ENCODE peak calls at places on chromosomes 11 and 22, in five cellular contexts. One of them, this sample, is unnamed. For H3K4me1, the result is how much of the 10 kb centered on the place peaks cover.

GRCh38 chr11:121295246-121296007 is 2.9 kb downstream of the SC5D start:
- DNase-seq in uterus: no peak
- DNase-seq in A549: no peak
- DNase-seq in stomach: no peak
- DNase-seq in thyroid gland: no peak
- DNase-seq in this sample: no peak

GRCh38 chr11:71151561-71151960 is 100.8 kb downstream of the SHANK2 start:
- DNase-seq in uterus: no peak
- DNase-seq in thyroid gland: no peak
- DNase-seq in A549: no peak
- DNase-seq in stomach: no peak
- DNase-seq in this sample: no peak

GRCh38 chr22:46728470-46728869 is 9.6 kb downstream of the CERK start:
- DNase-seq in A549: no peak
- DNase-seq in uterus: no peak
- DNase-seq in stomach: no peak
- DNase-seq in thyroid gland: no peak
- DNase-seq in this sample: no peak

GRCh38 chr11:91707652-91708051 is 517.0 kb upstream of the FAT3 start:
- DNase-seq in A549: no peak
- DNase-seq in stomach: no peak
- DNase-seq in uterus: no peak
- DNase-seq in thyroid gland: no peak
- DNase-seq in this sample: no peak

GRCh38 chr11:119337581-119338317 is 2.9 kb downstream of the C1QTNF5 start:
- DNase-seq in thyroid gland: no peak
- DNase-seq in stomach: no peak
- DNase-seq in uterus: no peak
- DNase-seq in A549: no peak
- DNase-seq in this sample: no peak

GRCh38 chr11:103987631-103988594 is 48.5 kb upstream of the DDI1 start:
- DNase-seq in A549: no peak
- DNase-seq in stomach: no peak
- DNase-seq in uterus: no peak
- DNase-seq in thyroid gland: no peak
- DNase-seq in this sample: no peak

GRCh38 chr11:130314749-130315285 is at the start of gene ZBTB44:
- DNase-seq in thyroid gland: peak
- DNase-seq in uterus: peak
- DNase-seq in stomach: peak
- DNase-seq in A549: peak
- DNase-seq in this sample: peak

GRCh38 chr11:83521647-83522596 is 235.8 kb upstream of the CCDC90B start:
- DNase-seq in stomach: no peak
- DNase-seq in A549: peak
- DNase-seq in uterus: no peak
- DNase-seq in thyroid gland: no peak
- DNase-seq in this sample: no peak

GRCh38 chr11:86183694-86184093 is 60.9 kb upstream of the EED start:
- DNase-seq in A549: no peak
- DNase-seq in stomach: no peak
- DNase-seq in thyroid gland: no peak
- DNase-seq in uterus: no peak
- DNase-seq in this sample: no peak

GRCh38 chr22:46661221-46661851 is 41.1 kb downstream of the GRAMD4 start:
- DNase-seq in A549: peak
- DNase-seq in thyroid gland: no peak
- DNase-seq in stomach: no peak
- DNase-seq in uterus: no peak
- DNase-seq in this sample: peak

GRCh38 chr11:27616711-27617110 is 83.5 kb downstream of the BDNF start:
- DNase-seq in uterus: no peak
- DNase-seq in thyroid gland: no peak
- DNase-seq in stomach: no peak
- DNase-seq in A549: no peak
- DNase-seq in this sample: no peak

GRCh38 chr11:104343578-104343977 is 179.6 kb upstream of the PDGFD start:
- DNase-seq in stomach: no peak
- DNase-seq in thyroid gland: no peak
- DNase-seq in uterus: no peak
- DNase-seq in A549: peak
- DNase-seq in this sample: no peak

GRCh38 chr11:78256962-78257361 is 68.2 kb downstream of the USP35 start:
- DNase-seq in uterus: peak
- DNase-seq in stomach: peak
- DNase-seq in A549: no peak
- DNase-seq in thyroid gland: peak
- DNase-seq in this sample: peak

GRCh38 chr11:30346068-30346688 is 23.3 kb downstream of the ARL14EP start:
- DNase-seq in stomach: no peak
- DNase-seq in thyroid gland: no peak
- DNase-seq in A549: peak
- DNase-seq in uterus: no peak
- DNase-seq in this sample: no peak

GRCh38 chr11:133163463-133164419 is 368.6 kb downstream of the OPCML start:
- DNase-seq in uterus: no peak
- DNase-seq in stomach: no peak
- DNase-seq in thyroid gland: no peak
- DNase-seq in A549: peak
- DNase-seq in this sample: no peak

GRCh38 chr11:129386795-129387390 is 11.2 kb downstream of the BARX2 start:
- DNase-seq in uterus: no peak
- DNase-seq in stomach: no peak
- DNase-seq in thyroid gland: no peak
- DNase-seq in A549: no peak
- DNase-seq in this sample: no peak

GRCh38 chr11:27028653-27029052 is 12.0 kb upstream of the BBOX1 start:
- DNase-seq in thyroid gland: no peak
- DNase-seq in A549: no peak
- DNase-seq in uterus: no peak
- DNase-seq in stomach: no peak
- DNase-seq in this sample: no peak

GRCh38 chr11:9577551-9577950 is 4.1 kb downstream of the WEE1 start:
- DNase-seq in A549: no peak
- DNase-seq in uterus: no peak
- DNase-seq in stomach: no peak
- DNase-seq in thyroid gland: no peak
- DNase-seq in this sample: no peak

GRCh38 chr22:25161916-25162530 is 37.6 kb upstream of the CRYBB3 start:
- DNase-seq in thyroid gland: no peak
- DNase-seq in stomach: no peak
- DNase-seq in uterus: no peak
- DNase-seq in A549: no peak
- DNase-seq in this sample: no peak

GRCh38 chr11:58647141-58647699 is 24.8 kb downstream of the CNTF start:
- DNase-seq in uterus: no peak
- DNase-seq in A549: no peak
- DNase-seq in stomach: no peak
- DNase-seq in thyroid gland: no peak
- DNase-seq in this sample: no peak

GRCh38 chr11:17986007-17986710 is 26.7 kb downstream of the SERGEF start:
- DNase-seq in thyroid gland: peak
- DNase-seq in stomach: no peak
- DNase-seq in uterus: peak
- DNase-seq in A549: no peak
- DNase-seq in this sample: no peak

GRCh38 chr11:72037554-72038311 is 39.0 kb downstream of the IL18BP start:
- DNase-seq in stomach: no peak
- DNase-seq in thyroid gland: no peak
- DNase-seq in A549: no peak
- DNase-seq in uterus: peak
- DNase-seq in this sample: peak

GRCh38 chr22:44187652-44188230 is 7.0 kb downstream of the PARVG start:
- DNase-seq in thyroid gland: no peak
- DNase-seq in stomach: no peak
- DNase-seq in uterus: no peak
- DNase-seq in A549: no peak
- DNase-seq in this sample: no peak

GRCh38 chr22:44190381-44190976 is 9.8 kb downstream of the PARVG start:
- DNase-seq in A549: no peak
- DNase-seq in uterus: no peak
- DNase-seq in thyroid gland: no peak
- DNase-seq in stomach: no peak
- DNase-seq in this sample: no peak

GRCh38 chr22:44191036-44191454 is 10.3 kb downstream of the PARVG start:
- DNase-seq in A549: no peak
- DNase-seq in thyroid gland: no peak
- DNase-seq in stomach: no peak
- DNase-seq in uterus: no peak
- DNase-seq in this sample: no peak

GRCh38 chr22:44188316-44188715 is 7.6 kb downstream of the PARVG start:
- DNase-seq in stomach: no peak
- DNase-seq in thyroid gland: no peak
- DNase-seq in uterus: no peak
- DNase-seq in A549: no peak
- DNase-seq in this sample: no peak

GRCh38 chr22:44188986-44189630 is 8.4 kb downstream of the PARVG start:
- DNase-seq in thyroid gland: no peak
- DNase-seq in stomach: no peak
- DNase-seq in uterus: no peak
- DNase-seq in A549: no peak
- DNase-seq in this sample: no peak
- TF ChIP-seq POLR2A in thyroid gland: no peak
- TF ChIP-seq POLR2A in stomach: no peak
- TF ChIP-seq POLR2A in uterus: no peak
- TF ChIP-seq POLR2A in A549: no peak
- TF ChIP-seq POLR2A in this sample: no peak

GRCh38 chr11:64267207-64267945 is 16.0 kb downstream of the PLCB3 start:
- DNase-seq in thyroid gland: peak
- DNase-seq in uterus: no peak
- DNase-seq in A549: no peak
- DNase-seq in stomach: no peak
- DNase-seq in this sample: peak
- H3K27ac ChIP-seq in thyroid gland: peak
- H3K27ac ChIP-seq in uterus: peak
- H3K27ac ChIP-seq in A549: no peak
- H3K27ac ChIP-seq in stomach: peak
- H3K27ac ChIP-seq in this sample: peak

GRCh38 chr11:113728814-113729213 is 22.7 kb upstream of the TMPRSS5 start:
- DNase-seq in A549: no peak
- DNase-seq in thyroid gland: no peak
- DNase-seq in uterus: no peak
- DNase-seq in stomach: no peak
- DNase-seq in this sample: no peak
- H3K4me1 ChIP-seq in A549: under half
- H3K4me1 ChIP-seq in thyroid gland: under half
- H3K4me1 ChIP-seq in uterus: under half
- H3K4me1 ChIP-seq in stomach: under half
- H3K4me1 ChIP-seq in this sample: under half

GRCh38 chr11:66363187-66363601 is 8.4 kb downstream of the SLC29A2 start:
- DNase-seq in stomach: peak
- DNase-seq in uterus: no peak
- DNase-seq in thyroid gland: peak
- DNase-seq in A549: no peak
- DNase-seq in this sample: no peak

GRCh38 chr11:66360406-66361073 is 11.0 kb downstream of the SLC29A2 start:
- DNase-seq in stomach: no peak
- DNase-seq in A549: no peak
- DNase-seq in thyroid gland: no peak
- DNase-seq in uterus: no peak
- DNase-seq in this sample: no peak

GRCh38 chr11:66362481-66363147 is 8.9 kb downstream of the SLC29A2 start:
- DNase-seq in uterus: no peak
- DNase-seq in thyroid gland: no peak
- DNase-seq in stomach: no peak
- DNase-seq in A549: no peak
- DNase-seq in this sample: no peak

GRCh38 chr11:66361502-66361941 is 10.0 kb downstream of the SLC29A2 start:
- DNase-seq in A549: no peak
- DNase-seq in thyroid gland: no peak
- DNase-seq in uterus: no peak
- DNase-seq in stomach: no peak
- DNase-seq in this sample: no peak

DNA sequence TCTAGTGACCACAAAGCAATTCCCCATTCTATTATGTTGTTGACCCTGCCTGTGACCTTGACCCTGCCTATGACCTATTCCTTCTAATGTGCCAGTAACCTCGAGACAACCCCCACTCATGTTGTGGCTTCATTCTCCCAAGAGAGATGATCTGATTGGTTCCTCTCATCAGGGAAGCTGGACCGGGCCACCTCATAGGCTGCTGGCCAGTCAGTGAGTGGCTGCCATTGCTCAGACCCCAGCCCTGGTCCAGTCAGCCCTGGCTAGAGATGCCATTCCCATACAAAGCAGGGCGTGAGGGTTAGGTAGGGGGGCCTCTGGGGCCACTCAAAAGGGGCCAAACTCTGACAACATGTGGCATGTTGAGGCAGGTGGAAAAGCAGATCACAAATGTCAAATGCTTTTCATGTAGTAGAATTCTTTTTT is 11.9 kb downstream of the SLC29A2 start:
- DNase-seq in thyroid gland: no peak
- DNase-seq in A549: no peak
- DNase-seq in stomach: no peak
- DNase-seq in uterus: no peak
- DNase-seq in this sample: no peak
- TF ChIP-seq POLR2A in thyroid gland: no peak
- TF ChIP-seq POLR2A in A549: no peak
- TF ChIP-seq POLR2A in stomach: no peak
- TF ChIP-seq POLR2A in uterus: no peak
- TF ChIP-seq POLR2A in this sample: no peak

GRCh38 chr22:39431821-39432251 is 25.0 kb upstream of the MGAT3 start:
- DNase-seq in A549: no peak
- DNase-seq in stomach: no peak
- DNase-seq in uterus: no peak
- DNase-seq in thyroid gland: no peak
- DNase-seq in this sample: peak
- H3K27ac ChIP-seq in A549: no peak
- H3K27ac ChIP-seq in stomach: peak
- H3K27ac ChIP-seq in uterus: peak
- H3K27ac ChIP-seq in thyroid gland: peak
- H3K27ac ChIP-seq in this sample: peak

GRCh38 chr11:61966673-61967176 is 709 bp downstream of the FTH1 start:
- DNase-seq in A549: peak
- DNase-seq in thyroid gland: no peak
- DNase-seq in uterus: no peak
- DNase-seq in stomach: no peak
- DNase-seq in this sample: peak
- H3K4me1 ChIP-seq in A549: half or more
- H3K4me1 ChIP-seq in thyroid gland: half or more
- H3K4me1 ChIP-seq in uterus: under half
- H3K4me1 ChIP-seq in stomach: half or more
- H3K4me1 ChIP-seq in this sample: under half

GRCh38 chr11:69443138-69443967 is 38.1 kb upstream of the LINC01488 start:
- DNase-seq in A549: peak
- DNase-seq in thyroid gland: peak
- DNase-seq in stomach: peak
- DNase-seq in uterus: peak
- DNase-seq in this sample: peak
- TF ChIP-seq POLR2A in A549: peak
- TF ChIP-seq POLR2A in thyroid gland: peak
- TF ChIP-seq POLR2A in stomach: no peak
- TF ChIP-seq POLR2A in uterus: peak
- TF ChIP-seq POLR2A in this sample: no peak

This sample was measured in adrenal gland.